ENCODE peak calls at places on chromosomes 13 and 19, in seven cellular contexts. B is body of pancreas, R is pancreas, Z is ovary, L is RWPE1, E is fibroblast of lung, S is lower lobe of right lung. V is an unnamed sample.
A peak's percentile ranks its signal among the peaks of the same experiment; 100 is the strongest.

GRCh38 chr13:42981853-42982252 is 10.2 kb downstream of the EPSTI1 start:
- DNase-seq in B (no peak), R (no peak), Z (no peak), L (no peak), E (no peak), S (no peak), V (no peak)

GRCh38 chr19:16041571-16042386 is 34.5 kb upstream of the TPM4 start:
- DNase-seq in B (peak; percentile 82), R (peak; percentile 64), Z (peak; percentile 88), L (peak; percentile 92), E (peak; percentile 47), S (peak; percentile 86), V (peak; percentile 65)

GRCh38 chr13:67130444-67130843 is 99.7 kb downstream of the PCDH9 start:
- DNase-seq in B (no peak), R (no peak), Z (no peak), L (no peak), E (no peak), S (no peak), V (no peak)

GRCh38 chr13:39961036-39961435 is 305.6 kb downstream of the COG6 start:
- DNase-seq in B (no peak), R (no peak), Z (no peak), L (no peak), E (no peak), S (no peak), V (no peak)

GRCh38 chr13:40366119-40366518 is 300.3 kb downstream of the FOXO1 start:
- DNase-seq in B (no peak), R (no peak), Z (no peak), L (no peak), E (no peak), S (no peak), V (no peak)

GRCh38 chr13:45564108-45564507 is 51.4 kb downstream of the ERICH6B start:
- DNase-seq in B (no peak), R (no peak), Z (no peak), L (peak; percentile 29), E (peak; percentile 67), S (no peak), V (no peak)

GRCh38 chr13:73984949-73985691 is 149.1 kb downstream of the KLF12 start:
- DNase-seq in B (no peak), R (no peak), Z (no peak), L (no peak), E (no peak), S (no peak), V (no peak)

GRCh38 chr19:33546656-33547055 is 25.1 kb upstream of the PEPD start:
- DNase-seq in B (no peak), R (no peak), Z (no peak), L (no peak), E (no peak), S (no peak), V (no peak)

GRCh38 chr13:26604784-26605183 is 47.3 kb downstream of the WASF3 start:
- DNase-seq in B (peak; percentile 19), R (no peak), Z (peak; percentile 46), L (no peak), E (no peak), S (peak; percentile 51), V (no peak)

GRCh38 chr19:3098515-3099346 is 4.6 kb downstream of the GNA11 start:
- DNase-seq in B (peak; percentile 56), R (peak; percentile 51), Z (peak; percentile 57), L (no peak), E (no peak), S (peak; percentile 74), V (no peak)

GRCh38 chr19:13143135-13143534 is 7.0 kb downstream of the STX10 start:
- DNase-seq in B (no peak), R (no peak), Z (no peak), L (no peak), E (peak; percentile 93), S (no peak), V (no peak)

GRCh38 chr13:97354808-97355207 is 79.2 kb upstream of the RAP2A start:
- DNase-seq in B (no peak), R (no peak), Z (no peak), L (no peak), E (no peak), S (no peak), V (no peak)

GRCh38 chr19:10889880-10890279 is 18.5 kb downstream of the CARM1 start:
- DNase-seq in B (no peak), R (no peak), Z (no peak), L (no peak), E (no peak), S (no peak), V (no peak)

GRCh38 chr19:10895363-10895762 is 24.0 kb downstream of the CARM1 start:
- DNase-seq in B (no peak), R (no peak), Z (no peak), L (no peak), E (no peak), S (no peak), V (no peak)

GRCh38 chr19:10894911-10895213 is 23.5 kb downstream of the CARM1 start:
- DNase-seq in B (no peak), R (no peak), Z (no peak), L (no peak), E (no peak), S (no peak), V (no peak)

GRCh38 chr19:10891360-10892108 is 20.2 kb downstream of the CARM1 start:
- DNase-seq in B (no peak), R (no peak), Z (peak; percentile 50), L (peak; percentile 51), E (no peak), S (no peak), V (no peak)

DNA sequence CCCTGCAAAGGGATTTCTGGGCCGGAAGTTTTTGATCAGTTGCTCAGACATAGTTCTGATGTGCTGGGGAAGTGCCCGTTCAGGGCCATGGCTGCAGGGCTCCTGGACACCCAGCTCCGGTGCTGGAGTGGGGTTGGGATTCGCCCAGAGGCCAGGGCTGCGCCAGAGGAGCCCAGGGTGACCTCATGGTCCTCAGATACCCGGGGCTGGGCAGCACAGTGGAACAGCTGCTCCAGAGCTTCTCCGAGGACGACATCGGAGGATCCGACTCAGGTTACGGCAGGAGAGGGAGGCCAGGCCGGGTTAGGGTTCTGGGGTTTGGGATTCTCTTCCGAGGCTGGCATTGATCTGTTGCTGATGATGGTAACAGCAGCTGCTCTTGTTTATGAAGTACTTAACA is 20.9 kb downstream of the CARM1 start:
- DNase-seq in B (no peak), R (no peak), Z (no peak), L (no peak), E (no peak), S (no peak), V (no peak)
- H3K27ac ChIP-seq in B (no peak overlapping the region), R (no peak overlapping the region), Z (no peak overlapping the region), L (peak overlapping the region; percentile 42), E (no peak overlapping the region), S (no peak overlapping the region), V (no peak overlapping the region)

DNA sequence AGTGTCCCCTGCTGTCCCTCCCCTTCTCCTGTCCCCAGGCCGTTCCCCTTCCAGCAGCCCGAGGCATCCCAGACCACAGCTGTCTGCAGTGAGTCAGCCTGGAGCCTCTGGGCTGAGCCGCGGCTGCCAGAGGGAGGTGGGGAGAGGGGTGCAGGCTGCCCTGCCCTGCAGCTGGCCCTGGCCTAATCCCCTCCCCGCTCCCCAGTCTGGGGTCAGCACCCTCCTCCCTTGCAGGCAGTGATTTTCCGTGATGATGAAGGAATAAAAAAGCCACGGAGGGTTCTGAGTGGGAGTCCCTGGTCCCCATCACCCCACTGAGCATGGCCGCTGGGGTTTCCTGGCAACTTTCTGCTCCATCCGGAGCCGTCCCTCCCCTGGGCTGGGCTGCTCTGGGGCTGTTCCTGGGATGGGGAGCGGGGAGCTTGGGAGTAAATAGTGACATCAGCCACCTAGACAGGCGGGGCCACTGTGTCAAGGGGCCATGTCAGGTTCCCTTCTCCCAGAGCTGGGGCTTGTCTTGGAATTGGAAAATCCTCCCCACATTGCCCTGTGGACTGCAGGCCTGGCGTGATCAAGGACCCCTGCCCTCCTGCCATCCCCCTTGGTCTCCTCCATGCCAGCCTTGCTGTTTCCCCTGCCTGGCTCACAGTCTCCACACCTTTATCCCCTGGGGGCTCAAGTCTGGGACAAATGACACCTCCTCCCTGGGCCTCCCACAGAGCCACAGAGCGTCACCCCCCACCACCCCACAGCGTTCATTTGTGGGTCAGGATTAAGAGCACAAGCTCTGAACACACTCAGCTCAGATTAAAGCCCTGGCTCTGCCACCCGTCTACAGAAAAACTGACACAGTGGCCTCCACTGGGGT is 16.7 kb downstream of the SPC24 start:
- DNase-seq in B (no peak), R (no peak), Z (peak; percentile 80), L (peak; percentile 55), E (peak; percentile 80), S (peak; percentile 61), V (peak; percentile 86)
- H3K27ac ChIP-seq in B (peak overlapping the region; percentile 63), R (peak overlapping the region; percentile 14), Z (peak overlapping the region; percentile 85), L (peak overlapping the region; percentile 100), E (peak overlapping the region; percentile 67), S (peak overlapping the region; percentile 77), V (peak overlapping the region; percentile 97)

GRCh38 chr13:52405369-52405766 is 604 bp downstream of the THSD1 start:
- DNase-seq in B (no peak), R (no peak), Z (no peak), L (peak; percentile 26), E (no peak), S (no peak), V (no peak)
- H3K27ac ChIP-seq in B (no peak overlapping the region), R (no peak overlapping the region), Z (no peak overlapping the region), L (peak overlapping the region; percentile 90), E (peak overlapping the region; percentile 58), S (peak overlapping the region; percentile 77), V (peak overlapping the region; percentile 56)

DNA sequence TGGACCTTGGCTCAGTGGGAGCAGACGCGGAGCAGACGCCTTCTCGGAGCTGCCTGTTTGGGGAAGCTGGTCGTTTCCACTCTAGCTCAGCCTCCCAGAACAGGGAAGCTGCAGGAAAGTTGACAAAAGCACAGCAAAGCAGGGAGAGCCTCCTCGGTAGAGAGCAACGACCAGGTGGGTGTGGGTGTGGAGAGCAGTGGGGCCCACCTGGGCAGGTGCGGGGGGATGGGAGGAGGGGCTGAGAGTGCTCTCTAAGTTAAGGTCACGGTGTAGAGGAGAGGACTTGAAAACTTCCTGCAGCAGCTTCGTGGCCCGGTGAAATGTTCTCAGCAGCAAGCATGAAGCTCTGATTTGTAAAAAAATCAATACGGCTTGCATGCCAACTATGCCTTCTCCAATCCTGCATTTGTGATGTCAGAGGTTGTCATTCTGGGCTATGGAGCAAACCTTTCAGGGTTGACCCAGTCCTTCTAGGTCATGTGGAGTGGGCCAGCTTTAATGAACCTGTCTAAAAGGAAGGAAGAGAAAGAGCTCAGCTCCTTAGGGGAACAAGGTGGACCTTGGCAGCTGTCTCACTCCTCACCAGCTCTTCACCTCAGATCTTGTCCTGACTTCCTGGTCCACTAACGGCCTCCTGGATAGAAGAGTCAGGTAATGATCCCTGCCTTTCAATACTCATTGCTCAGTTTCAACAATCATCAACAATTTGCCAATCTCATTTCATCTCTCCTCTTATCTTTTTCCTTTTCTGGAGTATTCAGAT is 85.8 kb upstream of the UBL3 start:
- DNase-seq in B (no peak), R (no peak), Z (no peak), L (no peak), E (no peak), S (peak; percentile 51), V (no peak)
- H3K27ac ChIP-seq in B (peak overlapping the region; percentile 45), R (no peak overlapping the region), Z (no peak overlapping the region), L (no peak overlapping the region), E (no peak overlapping the region), S (no peak overlapping the region), V (no peak overlapping the region)

V was measured in RWPE2.